ENCODE peak calls at places on chromosomes 5 and 9, in ten cellular contexts. One of them, this sample, is unnamed.

GRCh38 chr9:127927457-127928231 is 2.9 kb downstream of the PIP5KL1 start:
- DNase-seq in activated CD4-positive, alpha-beta T cell treated with anti-CD3 and anti-CD28 coated beads, Interleukin-2, amount 50 U/mL, for 48 hours: peak
- DNase-seq in GM06990: no peak
- DNase-seq in dorsolateral prefrontal cortex: no peak
- DNase-seq in right cardiac atrium: no peak
- DNase-seq in effector CD4-positive, alpha-beta T cell: peak
- DNase-seq in endothelial cell: no peak
- DNase-seq in upper lobe of right lung: peak
- DNase-seq in anterior cingulate cortex: no peak
- DNase-seq in DMS153: peak
- DNase-seq in this sample: peak

GRCh38 chr9:110623462-110624025 is 44.0 kb upstream of the SVEP1 start:
- DNase-seq in activated CD4-positive, alpha-beta T cell treated with anti-CD3 and anti-CD28 coated beads, Interleukin-2, amount 50 U/mL, for 48 hours: no peak
- DNase-seq in GM06990: no peak
- DNase-seq in dorsolateral prefrontal cortex: no peak
- DNase-seq in right cardiac atrium: no peak
- DNase-seq in effector CD4-positive, alpha-beta T cell: no peak
- DNase-seq in endothelial cell: peak
- DNase-seq in upper lobe of right lung: no peak
- DNase-seq in anterior cingulate cortex: peak
- DNase-seq in DMS153: peak
- DNase-seq in this sample: no peak

GRCh38 chr9:98879958-98880300 is 63.8 kb upstream of the COL15A1 start:
- DNase-seq in activated CD4-positive, alpha-beta T cell treated with anti-CD3 and anti-CD28 coated beads, Interleukin-2, amount 50 U/mL, for 48 hours: no peak
- DNase-seq in GM06990: no peak
- DNase-seq in dorsolateral prefrontal cortex: no peak
- DNase-seq in right cardiac atrium: peak
- DNase-seq in effector CD4-positive, alpha-beta T cell: no peak
- DNase-seq in endothelial cell: no peak
- DNase-seq in upper lobe of right lung: no peak
- DNase-seq in anterior cingulate cortex: no peak
- DNase-seq in DMS153: no peak
- DNase-seq in this sample: peak

GRCh38 chr5:88484367-88484766 is 215.7 kb upstream of the TMEM161B start:
- DNase-seq in activated CD4-positive, alpha-beta T cell treated with anti-CD3 and anti-CD28 coated beads, Interleukin-2, amount 50 U/mL, for 48 hours: no peak
- DNase-seq in GM06990: no peak
- DNase-seq in dorsolateral prefrontal cortex: no peak
- DNase-seq in right cardiac atrium: no peak
- DNase-seq in effector CD4-positive, alpha-beta T cell: no peak
- DNase-seq in endothelial cell: no peak
- DNase-seq in upper lobe of right lung: no peak
- DNase-seq in anterior cingulate cortex: no peak
- DNase-seq in DMS153: no peak
- DNase-seq in this sample: no peak

GRCh38 chr5:1100652-1101574 is 10.9 kb downstream of the SLC12A7 start:
- DNase-seq in activated CD4-positive, alpha-beta T cell treated with anti-CD3 and anti-CD28 coated beads, Interleukin-2, amount 50 U/mL, for 48 hours: no peak
- DNase-seq in GM06990: no peak
- DNase-seq in dorsolateral prefrontal cortex: no peak
- DNase-seq in right cardiac atrium: no peak
- DNase-seq in effector CD4-positive, alpha-beta T cell: no peak
- DNase-seq in endothelial cell: no peak
- DNase-seq in upper lobe of right lung: no peak
- DNase-seq in anterior cingulate cortex: no peak
- DNase-seq in DMS153: no peak
- DNase-seq in this sample: no peak

GRCh38 chr9:93948456-93949072 is 6.6 kb downstream of the BARX1 start:
- DNase-seq in activated CD4-positive, alpha-beta T cell treated with anti-CD3 and anti-CD28 coated beads, Interleukin-2, amount 50 U/mL, for 48 hours: no peak
- DNase-seq in GM06990: no peak
- DNase-seq in dorsolateral prefrontal cortex: no peak
- DNase-seq in right cardiac atrium: no peak
- DNase-seq in effector CD4-positive, alpha-beta T cell: no peak
- DNase-seq in endothelial cell: no peak
- DNase-seq in upper lobe of right lung: no peak
- DNase-seq in anterior cingulate cortex: no peak
- DNase-seq in DMS153: no peak
- DNase-seq in this sample: no peak

GRCh38 chr5:57383093-57383861 is 99.3 kb downstream of the ACTBL2 start:
- DNase-seq in activated CD4-positive, alpha-beta T cell treated with anti-CD3 and anti-CD28 coated beads, Interleukin-2, amount 50 U/mL, for 48 hours: peak
- DNase-seq in GM06990: no peak
- DNase-seq in dorsolateral prefrontal cortex: no peak
- DNase-seq in right cardiac atrium: peak
- DNase-seq in effector CD4-positive, alpha-beta T cell: no peak
- DNase-seq in endothelial cell: no peak
- DNase-seq in upper lobe of right lung: no peak
- DNase-seq in anterior cingulate cortex: no peak
- DNase-seq in DMS153: no peak
- DNase-seq in this sample: no peak

GRCh38 chr5:58921106-58921505 is 338.2 kb downstream of the RAB3C start:
- DNase-seq in activated CD4-positive, alpha-beta T cell treated with anti-CD3 and anti-CD28 coated beads, Interleukin-2, amount 50 U/mL, for 48 hours: no peak
- DNase-seq in GM06990: no peak
- DNase-seq in dorsolateral prefrontal cortex: no peak
- DNase-seq in right cardiac atrium: no peak
- DNase-seq in effector CD4-positive, alpha-beta T cell: no peak
- DNase-seq in endothelial cell: no peak
- DNase-seq in upper lobe of right lung: no peak
- DNase-seq in anterior cingulate cortex: no peak
- DNase-seq in DMS153: no peak
- DNase-seq in this sample: no peak

GRCh38 chr9:100087218-100087617 is 11.6 kb downstream of the ERP44 start:
- DNase-seq in activated CD4-positive, alpha-beta T cell treated with anti-CD3 and anti-CD28 coated beads, Interleukin-2, amount 50 U/mL, for 48 hours: no peak
- DNase-seq in GM06990: peak
- DNase-seq in dorsolateral prefrontal cortex: no peak
- DNase-seq in right cardiac atrium: no peak
- DNase-seq in effector CD4-positive, alpha-beta T cell: no peak
- DNase-seq in endothelial cell: no peak
- DNase-seq in upper lobe of right lung: no peak
- DNase-seq in anterior cingulate cortex: no peak
- DNase-seq in DMS153: no peak
- DNase-seq in this sample: no peak

GRCh38 chr5:133497608-133498348 is 114.6 kb downstream of the FSTL4 start:
- DNase-seq in activated CD4-positive, alpha-beta T cell treated with anti-CD3 and anti-CD28 coated beads, Interleukin-2, amount 50 U/mL, for 48 hours: no peak
- DNase-seq in GM06990: no peak
- DNase-seq in dorsolateral prefrontal cortex: no peak
- DNase-seq in right cardiac atrium: no peak
- DNase-seq in effector CD4-positive, alpha-beta T cell: no peak
- DNase-seq in endothelial cell: no peak
- DNase-seq in upper lobe of right lung: no peak
- DNase-seq in anterior cingulate cortex: no peak
- DNase-seq in DMS153: no peak
- DNase-seq in this sample: no peak

GRCh38 chr9:133100518-133101355 is 20.3 kb downstream of the RALGDS start:
- DNase-seq in activated CD4-positive, alpha-beta T cell treated with anti-CD3 and anti-CD28 coated beads, Interleukin-2, amount 50 U/mL, for 48 hours: no peak
- DNase-seq in GM06990: no peak
- DNase-seq in dorsolateral prefrontal cortex: no peak
- DNase-seq in right cardiac atrium: no peak
- DNase-seq in effector CD4-positive, alpha-beta T cell: no peak
- DNase-seq in endothelial cell: no peak
- DNase-seq in upper lobe of right lung: peak
- DNase-seq in anterior cingulate cortex: no peak
- DNase-seq in DMS153: no peak
- DNase-seq in this sample: no peak

GRCh38 chr5:133611357-133612020 is 852 bp downstream of the FSTL4 start:
- DNase-seq in activated CD4-positive, alpha-beta T cell treated with anti-CD3 and anti-CD28 coated beads, Interleukin-2, amount 50 U/mL, for 48 hours: peak
- DNase-seq in GM06990: peak
- DNase-seq in dorsolateral prefrontal cortex: no peak
- DNase-seq in right cardiac atrium: no peak
- DNase-seq in effector CD4-positive, alpha-beta T cell: no peak
- DNase-seq in endothelial cell: peak
- DNase-seq in upper lobe of right lung: no peak
- DNase-seq in anterior cingulate cortex: no peak
- DNase-seq in DMS153: no peak
- DNase-seq in this sample: peak

GRCh38 chr5:172339264-172340180 is 56.0 kb upstream of the UBTD2 start:
- DNase-seq in activated CD4-positive, alpha-beta T cell treated with anti-CD3 and anti-CD28 coated beads, Interleukin-2, amount 50 U/mL, for 48 hours: no peak
- DNase-seq in GM06990: no peak
- DNase-seq in dorsolateral prefrontal cortex: no peak
- DNase-seq in right cardiac atrium: no peak
- DNase-seq in effector CD4-positive, alpha-beta T cell: no peak
- DNase-seq in endothelial cell: no peak
- DNase-seq in upper lobe of right lung: no peak
- DNase-seq in anterior cingulate cortex: no peak
- DNase-seq in DMS153: no peak
- DNase-seq in this sample: peak

GRCh38 chr9:133589454-133590227 is 19.5 kb downstream of the FAM163B start:
- DNase-seq in activated CD4-positive, alpha-beta T cell treated with anti-CD3 and anti-CD28 coated beads, Interleukin-2, amount 50 U/mL, for 48 hours: peak
- DNase-seq in GM06990: no peak
- DNase-seq in dorsolateral prefrontal cortex: no peak
- DNase-seq in right cardiac atrium: no peak
- DNase-seq in effector CD4-positive, alpha-beta T cell: peak
- DNase-seq in endothelial cell: no peak
- DNase-seq in upper lobe of right lung: no peak
- DNase-seq in anterior cingulate cortex: no peak
- DNase-seq in DMS153: no peak
- DNase-seq in this sample: peak

GRCh38 chr9:132498811-132499210 is 83.6 kb upstream of the BARHL1 start:
- DNase-seq in activated CD4-positive, alpha-beta T cell treated with anti-CD3 and anti-CD28 coated beads, Interleukin-2, amount 50 U/mL, for 48 hours: no peak
- DNase-seq in GM06990: no peak
- DNase-seq in dorsolateral prefrontal cortex: no peak
- DNase-seq in right cardiac atrium: no peak
- DNase-seq in effector CD4-positive, alpha-beta T cell: no peak
- DNase-seq in endothelial cell: no peak
- DNase-seq in upper lobe of right lung: no peak
- DNase-seq in anterior cingulate cortex: no peak
- DNase-seq in DMS153: no peak
- DNase-seq in this sample: no peak

GRCh38 chr5:83540105-83540504 is 68.6 kb downstream of the VCAN start:
- DNase-seq in activated CD4-positive, alpha-beta T cell treated with anti-CD3 and anti-CD28 coated beads, Interleukin-2, amount 50 U/mL, for 48 hours: no peak
- DNase-seq in GM06990: no peak
- DNase-seq in dorsolateral prefrontal cortex: no peak
- DNase-seq in right cardiac atrium: no peak
- DNase-seq in effector CD4-positive, alpha-beta T cell: no peak
- DNase-seq in endothelial cell: no peak
- DNase-seq in upper lobe of right lung: no peak
- DNase-seq in anterior cingulate cortex: no peak
- DNase-seq in DMS153: no peak
- DNase-seq in this sample: no peak

GRCh38 chr5:34591723-34592122 is 64.4 kb upstream of the RAI14 start:
- DNase-seq in activated CD4-positive, alpha-beta T cell treated with anti-CD3 and anti-CD28 coated beads, Interleukin-2, amount 50 U/mL, for 48 hours: no peak
- DNase-seq in GM06990: no peak
- DNase-seq in dorsolateral prefrontal cortex: no peak
- DNase-seq in right cardiac atrium: no peak
- DNase-seq in effector CD4-positive, alpha-beta T cell: no peak
- DNase-seq in endothelial cell: no peak
- DNase-seq in upper lobe of right lung: no peak
- DNase-seq in anterior cingulate cortex: peak
- DNase-seq in DMS153: no peak
- DNase-seq in this sample: no peak

GRCh38 chr9:91038483-91039124 is 237.0 kb downstream of the SYK start:
- DNase-seq in activated CD4-positive, alpha-beta T cell treated with anti-CD3 and anti-CD28 coated beads, Interleukin-2, amount 50 U/mL, for 48 hours: no peak
- DNase-seq in GM06990: no peak
- DNase-seq in dorsolateral prefrontal cortex: no peak
- DNase-seq in right cardiac atrium: no peak
- DNase-seq in effector CD4-positive, alpha-beta T cell: no peak
- DNase-seq in endothelial cell: no peak
- DNase-seq in upper lobe of right lung: no peak
- DNase-seq in anterior cingulate cortex: no peak
- DNase-seq in DMS153: no peak
- DNase-seq in this sample: peak

GRCh38 chr9:124079176-124079925 is 67.8 kb downstream of the LHX2 start:
- DNase-seq in activated CD4-positive, alpha-beta T cell treated with anti-CD3 and anti-CD28 coated beads, Interleukin-2, amount 50 U/mL, for 48 hours: no peak
- DNase-seq in GM06990: no peak
- DNase-seq in dorsolateral prefrontal cortex: peak
- DNase-seq in right cardiac atrium: peak
- DNase-seq in effector CD4-positive, alpha-beta T cell: no peak
- DNase-seq in endothelial cell: no peak
- DNase-seq in upper lobe of right lung: no peak
- DNase-seq in anterior cingulate cortex: peak
- DNase-seq in DMS153: peak
- DNase-seq in this sample: no peak

GRCh38 chr5:115979628-115980041 is 17.4 kb downstream of the LVRN start:
- DNase-seq in activated CD4-positive, alpha-beta T cell treated with anti-CD3 and anti-CD28 coated beads, Interleukin-2, amount 50 U/mL, for 48 hours: no peak
- DNase-seq in GM06990: no peak
- DNase-seq in dorsolateral prefrontal cortex: no peak
- DNase-seq in right cardiac atrium: no peak
- DNase-seq in effector CD4-positive, alpha-beta T cell: no peak
- DNase-seq in endothelial cell: no peak
- DNase-seq in upper lobe of right lung: no peak
- DNase-seq in anterior cingulate cortex: no peak
- DNase-seq in DMS153: no peak
- DNase-seq in this sample: no peak

GRCh38 chr5:333945-334344 is 12.4 kb downstream of the AHRR start:
- DNase-seq in activated CD4-positive, alpha-beta T cell treated with anti-CD3 and anti-CD28 coated beads, Interleukin-2, amount 50 U/mL, for 48 hours: no peak
- DNase-seq in GM06990: no peak
- DNase-seq in dorsolateral prefrontal cortex: no peak
- DNase-seq in right cardiac atrium: no peak
- DNase-seq in effector CD4-positive, alpha-beta T cell: no peak
- DNase-seq in endothelial cell: no peak
- DNase-seq in upper lobe of right lung: no peak
- DNase-seq in anterior cingulate cortex: no peak
- DNase-seq in DMS153: no peak
- DNase-seq in this sample: no peak

GRCh38 chr9:126860757-126861466 is 473 bp downstream of the ZBTB34 start:
- DNase-seq in activated CD4-positive, alpha-beta T cell treated with anti-CD3 and anti-CD28 coated beads, Interleukin-2, amount 50 U/mL, for 48 hours: peak
- DNase-seq in GM06990: peak
- DNase-seq in dorsolateral prefrontal cortex: no peak
- DNase-seq in right cardiac atrium: peak
- DNase-seq in effector CD4-positive, alpha-beta T cell: no peak
- DNase-seq in endothelial cell: peak
- DNase-seq in upper lobe of right lung: peak
- DNase-seq in anterior cingulate cortex: no peak
- DNase-seq in DMS153: no peak
- DNase-seq in this sample: peak

GRCh38 chr5:164636456-164636855 is 1131.0 kb downstream of the MAT2B start:
- DNase-seq in activated CD4-positive, alpha-beta T cell treated with anti-CD3 and anti-CD28 coated beads, Interleukin-2, amount 50 U/mL, for 48 hours: no peak
- DNase-seq in GM06990: no peak
- DNase-seq in dorsolateral prefrontal cortex: no peak
- DNase-seq in right cardiac atrium: no peak
- DNase-seq in effector CD4-positive, alpha-beta T cell: no peak
- DNase-seq in endothelial cell: no peak
- DNase-seq in upper lobe of right lung: no peak
- DNase-seq in anterior cingulate cortex: no peak
- DNase-seq in DMS153: no peak
- DNase-seq in this sample: no peak

GRCh38 chr9:131394464-131395026 is 659 bp downstream of the PRRC2B start:
- DNase-seq in activated CD4-positive, alpha-beta T cell treated with anti-CD3 and anti-CD28 coated beads, Interleukin-2, amount 50 U/mL, for 48 hours: peak
- DNase-seq in GM06990: peak
- DNase-seq in dorsolateral prefrontal cortex: no peak
- DNase-seq in right cardiac atrium: peak
- DNase-seq in effector CD4-positive, alpha-beta T cell: peak
- DNase-seq in endothelial cell: peak
- DNase-seq in upper lobe of right lung: peak
- DNase-seq in anterior cingulate cortex: peak
- DNase-seq in DMS153: no peak
- DNase-seq in this sample: peak

GRCh38 chr9:120310035-120310434 is 269.9 kb downstream of the CDK5RAP2 start:
- DNase-seq in activated CD4-positive, alpha-beta T cell treated with anti-CD3 and anti-CD28 coated beads, Interleukin-2, amount 50 U/mL, for 48 hours: no peak
- DNase-seq in GM06990: no peak
- DNase-seq in dorsolateral prefrontal cortex: no peak
- DNase-seq in right cardiac atrium: no peak
- DNase-seq in effector CD4-positive, alpha-beta T cell: no peak
- DNase-seq in endothelial cell: no peak
- DNase-seq in upper lobe of right lung: no peak
- DNase-seq in anterior cingulate cortex: no peak
- DNase-seq in DMS153: no peak
- DNase-seq in this sample: no peak

GRCh38 chr9:6904366-6904765 is 146.6 kb downstream of the KDM4C start:
- DNase-seq in activated CD4-positive, alpha-beta T cell treated with anti-CD3 and anti-CD28 coated beads, Interleukin-2, amount 50 U/mL, for 48 hours: no peak
- DNase-seq in GM06990: no peak
- DNase-seq in dorsolateral prefrontal cortex: no peak
- DNase-seq in right cardiac atrium: no peak
- DNase-seq in effector CD4-positive, alpha-beta T cell: no peak
- DNase-seq in endothelial cell: no peak
- DNase-seq in upper lobe of right lung: no peak
- DNase-seq in anterior cingulate cortex: no peak
- DNase-seq in DMS153: no peak
- DNase-seq in this sample: no peak

GRCh38 chr9:109441296-109441695 is 56.8 kb downstream of the PTPN3 start:
- DNase-seq in activated CD4-positive, alpha-beta T cell treated with anti-CD3 and anti-CD28 coated beads, Interleukin-2, amount 50 U/mL, for 48 hours: no peak
- DNase-seq in GM06990: no peak
- DNase-seq in dorsolateral prefrontal cortex: no peak
- DNase-seq in right cardiac atrium: no peak
- DNase-seq in effector CD4-positive, alpha-beta T cell: no peak
- DNase-seq in endothelial cell: peak
- DNase-seq in upper lobe of right lung: no peak
- DNase-seq in anterior cingulate cortex: no peak
- DNase-seq in DMS153: no peak
- DNase-seq in this sample: no peak